ENCODE peak calls at places on chromosome 19, in five cellular contexts. P is AG09309, Q is right lobe of liver, V is choroid plexus epithelial cell, D is fibroblast of the aortic adventitia. I is an unnamed sample.

GRCh38 chr19:15563325-15563794 is 51.7 kb upstream of the CYP4F8 start:
- DNase-seq in Q (peak), V (peak), D (no peak), P (no peak), I (peak)

GRCh38 chr19:53792721-53793433 is 31.2 kb downstream of the NLRP12 start:
- DNase-seq in P (peak), Q (peak), V (peak), D (peak), I (peak)

GRCh38 chr19:51108805-51109146 is 567 bp upstream of the CTU1 start:
- DNase-seq in P (no peak), D (no peak), V (no peak), Q (no peak), I (no peak)

GRCh38 chr19:33906578-33907335 is 110.1 kb downstream of the KCTD15 start:
- DNase-seq in V (peak), P (no peak), D (peak), Q (no peak), I (peak)

GRCh38 chr19:46748325-46749109 is 2.3 kb upstream of the STRN4 start:
- DNase-seq in P (no peak), V (peak), Q (no peak), D (peak), I (peak)

GRCh38 chr19:17311455-17312248 is 2.3 kb downstream of the DDA1 start:
- DNase-seq in D (peak), P (no peak), V (peak), Q (no peak), I (no peak)

GRCh38 chr19:14432817-14433453 is at the start of gene PKN1:
- DNase-seq in Q (no peak), P (no peak), V (no peak), D (no peak), I (peak)

GRCh38 chr19:39246951-39247669 is 1.5 kb downstream of the IFNL4 start:
- DNase-seq in Q (no peak), D (no peak), V (peak), P (no peak), I (peak)

GRCh38 chr19:46574533-46574932 is 26.6 kb upstream of the CALM3 start:
- DNase-seq in P (no peak), D (peak), V (peak), Q (no peak), I (no peak)

GRCh38 chr19:30228113-30228725 is 144.0 kb upstream of the ZNF536 start:
- DNase-seq in Q (no peak), V (no peak), P (no peak), D (no peak), I (no peak)

GRCh38 chr19:40691421-40692211 is 1.2 kb upstream of the NUMBL start:
- DNase-seq in Q (no peak), D (no peak), P (no peak), V (no peak), I (no peak)

GRCh38 chr19:13072206-13072898 is 30.3 kb downstream of the LYL1 start:
- DNase-seq in D (no peak), Q (no peak), P (no peak), V (no peak), I (no peak)

GRCh38 chr19:45828523-45828922 is 13.4 kb upstream of the RSPH6A start:
- DNase-seq in P (no peak), Q (no peak), V (no peak), D (no peak), I (no peak)

GRCh38 chr19:13366529-13367143 is 139.6 kb downstream of the CACNA1A start:
- DNase-seq in V (peak), Q (no peak), D (peak), P (peak), I (no peak)

GRCh38 chr19:33294058-33294798 is 8.1 kb downstream of the CEBPA start:
- DNase-seq in Q (peak), P (no peak), V (no peak), D (no peak), I (no peak)

GRCh38 chr19:15875075-15875474 is 22.8 kb downstream of the CYP4F2 start:
- DNase-seq in D (no peak), Q (no peak), P (no peak), V (no peak), I (no peak)

GRCh38 chr19:52670046-52670445 is 31.9 kb upstream of the ZNF83 start:
- DNase-seq in Q (no peak), V (no peak), D (no peak), P (no peak), I (no peak)

GRCh38 chr19:3459322-3459881 is 20.9 kb downstream of the SMIM24 start:
- DNase-seq in D (peak), P (peak), V (peak), Q (peak), I (peak)

GRCh38 chr19:39372047-39372802 is 18.7 kb downstream of the PAF1 start:
- DNase-seq in V (peak), P (peak), Q (peak), D (peak), I (peak)

GRCh38 chr19:13154241-13154778 is 4.1 kb downstream of the IER2 start:
- DNase-seq in D (peak), V (peak), P (peak), Q (peak), I (peak)

GRCh38 chr19:19461671-19462622 is 53.4 kb downstream of the TSSK6 start:
- DNase-seq in Q (no peak), V (peak), P (no peak), D (peak), I (peak)

GRCh38 chr19:57888494-57889231 is at the start of gene ZNF814:
- DNase-seq in Q (peak), V (peak), D (peak), P (peak), I (peak)

GRCh38 chr19:17883627-17884413 is 12.1 kb downstream of the SLC5A5 start:
- DNase-seq in V (no peak), P (no peak), D (no peak), Q (no peak), I (no peak)

GRCh38 chr19:13260883-13261653 is 110.9 kb downstream of the IER2 start:
- DNase-seq in P (peak), V (peak), Q (no peak), D (peak), I (no peak)

GRCh38 chr19:16899566-16900075 is 10.8 kb downstream of the F2RL3 start:
- DNase-seq in Q (no peak), D (peak), P (no peak), V (peak), I (peak)

GRCh38 chr19:15527705-15528104 is 19.4 kb downstream of the CYP4F22 start:
- DNase-seq in V (no peak), Q (no peak), P (no peak), D (no peak), I (no peak)

GRCh38 chr19:56111601-56112312 is 9.3 kb downstream of the ZNF787 start:
- DNase-seq in D (no peak), V (no peak), Q (peak), P (no peak), I (peak)
- H3K4me3 ChIP-seq in D (no peak), V (no peak), Q (no peak), P (no peak), I (no peak)

GRCh38 chr19:49327878-49328544 is 3.0 kb upstream of the SLC6A16 start:
- DNase-seq in V (peak), D (peak), P (no peak), Q (no peak), I (no peak)
- TF ChIP-seq CTCF in V (peak), D (peak), P (peak), Q (peak), I (peak)

DNA sequence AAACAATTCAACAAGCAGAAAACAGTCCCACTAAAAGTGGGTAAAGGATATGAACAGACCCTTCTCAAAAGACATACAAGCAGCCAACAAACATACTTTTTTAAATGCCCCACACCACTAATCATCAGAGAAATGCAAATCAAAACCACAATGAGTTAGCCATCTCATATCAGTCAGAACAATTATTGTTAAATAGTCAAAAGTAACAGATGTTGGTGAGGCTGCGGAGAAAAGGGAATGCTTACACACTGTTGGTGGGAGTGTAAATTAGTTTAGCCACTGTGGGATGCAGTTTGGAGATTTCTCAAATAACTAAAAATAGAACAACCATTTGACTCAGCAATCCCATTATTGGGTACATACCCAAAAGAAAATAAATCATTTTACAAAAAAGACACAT is 8.7 kb downstream of the ZNF529 start:
- DNase-seq in V (no peak), D (no peak), P (no peak), Q (no peak), I (no peak)
- H3K4me3 ChIP-seq in V (no peak), D (no peak), P (no peak), Q (no peak), I (no peak)

DNA sequence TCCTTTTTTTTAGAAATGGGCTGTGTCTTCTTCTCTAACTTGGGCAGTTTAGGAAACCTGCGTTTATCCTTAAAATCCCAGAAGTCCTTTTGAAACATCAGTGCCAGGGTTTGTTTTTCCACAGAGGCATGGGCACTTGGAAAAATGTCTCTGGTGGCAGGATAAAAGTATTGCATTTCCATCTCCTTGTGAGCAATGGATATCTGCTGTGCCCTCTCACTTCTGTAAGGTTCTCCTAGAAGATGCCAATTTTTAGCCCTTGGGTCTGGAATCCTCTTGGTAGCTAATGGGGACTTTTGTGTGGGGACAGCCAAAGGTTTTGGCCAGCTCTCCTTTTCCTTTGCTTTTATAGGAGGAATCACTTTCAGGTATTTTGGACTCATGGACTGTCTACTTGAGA is 21.0 kb downstream of the WDR87 start:
- DNase-seq in P (no peak), V (no peak), Q (no peak), D (no peak), I (no peak)
- TF ChIP-seq CTCF in P (no peak), V (peak), Q (no peak), D (no peak), I (no peak)